ENCODE peak calls at places on chromosomes 3 and 15, in four cellular contexts. One of them, this sample, is unnamed.

GRCh38 chr3:55367396-55367795 is 119.7 kb downstream of the WNT5A start:
- DNase-seq in tibial artery: no peak
- DNase-seq in IMR-90: no peak
- DNase-seq in body of pancreas: no peak
- DNase-seq in this sample: no peak

GRCh38 chr3:120420855-120421570 is 29.8 kb downstream of the FSTL1 start:
- DNase-seq in tibial artery: no peak
- DNase-seq in IMR-90: peak
- DNase-seq in body of pancreas: no peak
- DNase-seq in this sample: peak

GRCh38 chr3:188979669-188980311 is 192.0 kb upstream of the TPRG1 start:
- DNase-seq in tibial artery: no peak
- DNase-seq in IMR-90: peak
- DNase-seq in body of pancreas: no peak
- DNase-seq in this sample: no peak

GRCh38 chr15:96340611-96341464 is 10.3 kb downstream of the NR2F2 start:
- DNase-seq in tibial artery: peak
- DNase-seq in IMR-90: peak
- DNase-seq in body of pancreas: peak
- DNase-seq in this sample: peak

GRCh38 chr15:89098281-89098680 is 10.0 kb downstream of the ABHD2 start:
- DNase-seq in tibial artery: no peak
- DNase-seq in IMR-90: peak
- DNase-seq in body of pancreas: no peak
- DNase-seq in this sample: no peak

GRCh38 chr3:75655501-75655904 is 8.6 kb upstream of the FRG2C start:
- DNase-seq in tibial artery: no peak
- DNase-seq in IMR-90: no peak
- DNase-seq in body of pancreas: no peak
- DNase-seq in this sample: no peak

GRCh38 chr15:64137226-64137833 is 14.2 kb upstream of the SNX22 start:
- DNase-seq in tibial artery: no peak
- DNase-seq in IMR-90: no peak
- DNase-seq in body of pancreas: no peak
- DNase-seq in this sample: no peak

GRCh38 chr3:35645189-35645588 is 5.9 kb downstream of the ARPP21 start:
- DNase-seq in tibial artery: no peak
- DNase-seq in IMR-90: no peak
- DNase-seq in body of pancreas: no peak
- DNase-seq in this sample: no peak

GRCh38 chr3:45597166-45597565 is 2.6 kb downstream of the LIMD1 start:
- DNase-seq in tibial artery: no peak
- DNase-seq in IMR-90: peak
- DNase-seq in body of pancreas: peak
- DNase-seq in this sample: peak

GRCh38 chr3:183987014-183987600 is 30.6 kb downstream of the ABCC5 start:
- DNase-seq in tibial artery: no peak
- DNase-seq in IMR-90: no peak
- DNase-seq in body of pancreas: peak
- DNase-seq in this sample: no peak

GRCh38 chr3:134236505-134236904 is 14.2 kb downstream of the RYK start:
- DNase-seq in tibial artery: no peak
- DNase-seq in IMR-90: no peak
- DNase-seq in body of pancreas: no peak
- DNase-seq in this sample: no peak

GRCh38 chr3:184443364-184443763 is 63.5 kb downstream of the CHRD start:
- DNase-seq in tibial artery: no peak
- DNase-seq in IMR-90: no peak
- DNase-seq in body of pancreas: no peak
- DNase-seq in this sample: no peak

GRCh38 chr3:62167566-62168262 is 205.6 kb downstream of the FEZF2 start:
- DNase-seq in tibial artery: peak
- DNase-seq in IMR-90: peak
- DNase-seq in body of pancreas: no peak
- DNase-seq in this sample: no peak

GRCh38 chr3:87792532-87793321 is 266.1 kb downstream of the CGGBP1 start:
- DNase-seq in tibial artery: no peak
- DNase-seq in IMR-90: no peak
- DNase-seq in body of pancreas: no peak
- DNase-seq in this sample: no peak

GRCh38 chr3:62622553-62623174 is 249.3 kb upstream of the FEZF2 start:
- DNase-seq in tibial artery: no peak
- DNase-seq in IMR-90: peak
- DNase-seq in body of pancreas: peak
- DNase-seq in this sample: peak

GRCh38 chr3:196080997-196081833 is 675 bp downstream of the TFRC start:
- DNase-seq in tibial artery: peak
- DNase-seq in IMR-90: peak
- DNase-seq in body of pancreas: peak
- DNase-seq in this sample: peak

GRCh38 chr15:31499236-31499952 is 172.8 kb downstream of the KLF13 start:
- DNase-seq in tibial artery: no peak
- DNase-seq in IMR-90: no peak
- DNase-seq in body of pancreas: no peak
- DNase-seq in this sample: no peak

GRCh38 chr3:172096881-172097420 is 57.6 kb downstream of the FNDC3B start:
- DNase-seq in tibial artery: no peak
- DNase-seq in IMR-90: peak
- DNase-seq in body of pancreas: peak
- DNase-seq in this sample: peak

GRCh38 chr15:90979582-90979981 is 14.8 kb downstream of the PRC1 start:
- DNase-seq in tibial artery: no peak
- DNase-seq in IMR-90: peak
- DNase-seq in body of pancreas: no peak
- DNase-seq in this sample: peak

GRCh38 chr15:90986790-90987507 is 7.4 kb downstream of the PRC1 start:
- DNase-seq in tibial artery: no peak
- DNase-seq in IMR-90: no peak
- DNase-seq in body of pancreas: no peak
- DNase-seq in this sample: no peak

GRCh38 chr15:90982135-90982534 is 12.2 kb downstream of the PRC1 start:
- DNase-seq in tibial artery: no peak
- DNase-seq in IMR-90: peak
- DNase-seq in body of pancreas: no peak
- DNase-seq in this sample: peak

GRCh38 chr15:90987561-90988141 is 6.7 kb downstream of the PRC1 start:
- DNase-seq in tibial artery: no peak
- DNase-seq in IMR-90: no peak
- DNase-seq in body of pancreas: no peak
- DNase-seq in this sample: peak

DNA sequence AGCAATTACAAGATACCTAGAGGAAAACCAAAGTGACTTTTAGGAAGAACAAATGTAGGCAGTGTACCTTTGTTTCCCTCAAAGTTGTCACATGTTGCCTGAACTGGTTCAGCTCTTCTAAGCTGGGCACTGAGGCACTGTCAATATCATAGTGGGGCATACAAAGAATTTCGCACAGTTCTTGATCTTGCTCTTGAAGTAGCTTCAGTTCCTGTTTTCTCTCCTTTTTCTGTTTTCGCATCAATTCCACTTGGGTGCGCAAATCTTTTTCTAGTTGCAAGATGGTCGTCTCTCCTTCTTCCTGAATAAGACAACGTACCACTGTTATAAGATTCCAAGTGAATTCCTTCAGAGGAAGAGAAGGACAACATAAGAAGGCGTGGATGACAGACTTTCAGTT is 12.7 kb downstream of the PRC1 start:
- DNase-seq in tibial artery: no peak
- DNase-seq in IMR-90: no peak
- DNase-seq in body of pancreas: no peak
- DNase-seq in this sample: no peak
- TF ChIP-seq CTCF in tibial artery: no peak
- TF ChIP-seq CTCF in IMR-90: no peak
- TF ChIP-seq CTCF in body of pancreas: no peak
- TF ChIP-seq CTCF in this sample: no peak

GRCh38 chr15:93029613-93030429 is 59.2 kb downstream of the RGMA start:
- DNase-seq in tibial artery: no peak
- DNase-seq in IMR-90: peak
- DNase-seq in body of pancreas: no peak
- DNase-seq in this sample: peak
- H3K4me3 ChIP-seq in tibial artery: no peak
- H3K4me3 ChIP-seq in IMR-90: no peak
- H3K4me3 ChIP-seq in body of pancreas: no peak
- H3K4me3 ChIP-seq in this sample: no peak

DNA sequence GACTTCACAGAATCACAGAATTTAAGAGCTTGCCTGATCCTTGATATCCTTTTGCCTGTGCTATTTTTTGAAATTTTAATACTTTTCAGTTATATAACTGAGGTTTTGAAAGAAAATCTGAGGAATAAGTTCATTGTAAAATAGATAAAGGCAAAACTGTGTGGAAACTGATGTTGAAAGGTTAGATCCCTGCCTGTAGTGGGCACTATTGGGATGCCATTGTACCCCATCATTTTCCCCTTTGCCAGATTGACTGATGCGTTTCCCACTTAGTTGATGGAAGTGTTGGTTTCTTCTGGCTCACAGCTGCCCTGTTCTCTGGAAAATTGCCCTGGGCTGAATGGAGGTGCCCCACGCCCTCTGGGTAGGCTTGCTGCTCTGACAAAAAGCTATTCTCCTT is 387.9 kb downstream of the RBMS3 start:
- DNase-seq in tibial artery: no peak
- DNase-seq in IMR-90: no peak
- DNase-seq in body of pancreas: no peak
- DNase-seq in this sample: no peak
- TF ChIP-seq CTCF in tibial artery: no peak
- TF ChIP-seq CTCF in IMR-90: no peak
- TF ChIP-seq CTCF in body of pancreas: no peak
- TF ChIP-seq CTCF in this sample: no peak

DNA sequence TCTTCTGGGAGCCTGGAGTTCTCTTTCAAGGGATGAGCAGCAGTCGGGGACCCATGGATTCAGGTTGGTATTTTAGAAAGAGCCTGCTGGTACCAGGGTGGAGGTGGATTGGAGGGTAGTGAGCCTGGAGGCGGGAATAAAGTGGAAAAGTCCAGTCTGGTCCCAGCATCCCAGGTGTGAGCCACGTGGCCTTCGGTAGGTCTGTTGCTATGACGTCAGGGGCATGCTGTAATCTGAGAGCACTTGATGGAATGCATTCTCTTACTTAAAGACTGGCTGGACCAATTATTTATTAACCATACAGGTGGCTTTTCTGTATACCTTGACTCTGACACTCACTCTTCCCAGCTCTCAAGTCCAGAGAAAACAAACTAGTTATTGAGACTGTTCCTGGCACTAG is 389.9 kb upstream of the RGMA start:
- DNase-seq in tibial artery: no peak
- DNase-seq in IMR-90: no peak
- DNase-seq in body of pancreas: peak
- DNase-seq in this sample: no peak
- H3K4me3 ChIP-seq in tibial artery: no peak
- H3K4me3 ChIP-seq in IMR-90: no peak
- H3K4me3 ChIP-seq in body of pancreas: no peak
- H3K4me3 ChIP-seq in this sample: no peak

GRCh38 chr3:25855281-25855680 is 65.4 kb downstream of the OXSM start:
- DNase-seq in tibial artery: no peak
- DNase-seq in IMR-90: peak
- DNase-seq in body of pancreas: no peak
- DNase-seq in this sample: peak

GRCh38 chr3:25856902-25857518 is 67.1 kb downstream of the OXSM start:
- DNase-seq in tibial artery: no peak
- DNase-seq in IMR-90: peak
- DNase-seq in body of pancreas: peak
- DNase-seq in this sample: peak

GRCh38 chr3:25854214-25854613 is 64.3 kb downstream of the OXSM start:
- DNase-seq in tibial artery: no peak
- DNase-seq in IMR-90: peak
- DNase-seq in body of pancreas: no peak
- DNase-seq in this sample: peak

GRCh38 chr3:25849641-25850040 is 59.8 kb downstream of the OXSM start:
- DNase-seq in tibial artery: no peak
- DNase-seq in IMR-90: peak
- DNase-seq in body of pancreas: no peak
- DNase-seq in this sample: peak

DNA sequence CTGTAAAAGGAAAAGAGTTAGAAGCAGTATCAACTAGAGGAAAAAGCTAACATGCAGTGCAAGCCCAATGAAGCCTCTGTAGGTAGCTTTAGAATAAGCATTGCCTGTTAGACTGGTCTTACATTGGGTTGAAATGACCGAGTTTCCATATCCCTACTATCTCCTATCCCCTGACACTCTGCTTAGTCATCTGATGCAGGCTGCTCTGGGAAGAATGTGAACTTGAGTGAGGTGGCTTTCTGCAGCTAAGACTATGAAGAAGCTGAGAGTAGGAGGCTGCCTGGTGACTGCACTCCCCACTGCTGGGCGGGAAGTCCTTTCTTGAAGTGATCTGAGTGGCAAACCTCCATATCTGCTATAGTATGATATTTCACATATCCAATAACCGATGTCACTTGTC is 64.7 kb downstream of the OXSM start:
- DNase-seq in tibial artery: no peak
- DNase-seq in IMR-90: peak
- DNase-seq in body of pancreas: no peak
- DNase-seq in this sample: peak
- TF ChIP-seq CTCF in tibial artery: no peak
- TF ChIP-seq CTCF in IMR-90: no peak
- TF ChIP-seq CTCF in body of pancreas: no peak
- TF ChIP-seq CTCF in this sample: no peak